ENCODE peak calls at places on chromosomes 16 and 17, in eight cellular contexts. T is neural progenitor cell, R is GM23248, J is hepatocyte, D is OCI-LY7, V is PC-3, O is GM23338, G is MM.1S. U is an unnamed sample.

GRCh38 chr17:47837401-47838039 is 3.6 kb downstream of the SCRN2 start:
- DNase-seq in T (no peak), R (peak; percentile 35), J (no peak), D (no peak), V (peak; percentile 21), O (no peak), G (no peak), U (no peak)

GRCh38 chr17:53032861-53033271 is 789.9 kb upstream of the KIF2B start:
- DNase-seq in T (peak; percentile 87), R (peak; percentile 2), J (peak; percentile 89), D (peak; percentile 34), V (peak; percentile 60), O (peak; percentile 93), G (peak; percentile 79), U (peak; percentile 4)

GRCh38 chr16:3065069-3065741 is at the start of gene IL32:
- DNase-seq in T (no peak), R (peak; percentile 80), J (peak; percentile 89), D (no peak), V (peak; percentile 32), O (no peak), G (no peak), U (no peak)

GRCh38 chr16:14219983-14220382 is 148.9 kb downstream of the MRTFB start:
- DNase-seq in T (no peak), R (no peak), J (no peak), D (no peak), V (no peak), O (peak; percentile 34), G (no peak), U (no peak)

GRCh38 chr17:72467841-72468653 is 347.2 kb downstream of the SOX9 start:
- DNase-seq in T (peak; percentile 64), R (peak; percentile 53), J (peak; percentile 77), D (no peak), V (no peak), O (peak; percentile 50), G (no peak), U (no peak)

GRCh38 chr17:82231562-82232321 is 2.9 kb downstream of the SLC16A3 start:
- DNase-seq in T (peak; percentile 76), R (peak; percentile 77), J (peak; percentile 88), D (no peak), V (peak; percentile 58), O (peak; percentile 84), G (no peak), U (no peak)

GRCh38 chr17:29617125-29617480 is 5.6 kb downstream of the CORO6 start:
- DNase-seq in T (peak; percentile 87), R (peak; percentile 51), J (peak; percentile 68), D (peak; percentile 91), V (peak; percentile 81), O (peak; percentile 95), G (peak; percentile 94), U (peak; percentile 67)

GRCh38 chr16:629289-630023 is 1.3 kb upstream of the WFIKKN1 start:
- DNase-seq in T (peak; percentile 91), R (no peak), J (no peak), D (no peak), V (no peak), O (no peak), G (no peak), U (no peak)

GRCh38 chr17:65294184-65294719 is 157.1 kb downstream of the RGS9 start:
- DNase-seq in T (peak; percentile 83), R (peak; percentile 83), J (peak; percentile 86), D (peak; percentile 67), V (peak; percentile 83), O (peak; percentile 86), G (peak; percentile 65), U (peak; percentile 72)

GRCh38 chr16:38941-39892 is 14.2 kb downstream of the POLR3K start:
- DNase-seq in T (no peak), R (no peak), J (peak; percentile 52), D (peak; percentile 86), V (peak; percentile 34), O (no peak), G (peak; percentile 96), U (no peak)

GRCh38 chr17:75588546-75589016 is 981 bp downstream of the MYO15B start:
- DNase-seq in T (no peak), R (no peak), J (no peak), D (no peak), V (no peak), O (peak; percentile 43), G (no peak), U (no peak)

GRCh38 chr17:75590314-75590761 is 2.7 kb downstream of the MYO15B start:
- DNase-seq in T (no peak), R (no peak), J (no peak), D (no peak), V (no peak), O (no peak), G (no peak), U (no peak)

GRCh38 chr17:75589017-75589918 is 1.7 kb downstream of the MYO15B start:
- DNase-seq in T (peak; percentile 99), R (peak; percentile 91), J (peak; percentile 97), D (peak; percentile 98), V (peak; percentile 94), O (peak; percentile 97), G (peak; percentile 82), U (peak; percentile 71)

GRCh38 chr17:75589919-75590303 is 2.3 kb downstream of the MYO15B start:
- DNase-seq in T (no peak), R (no peak), J (peak; percentile 12), D (no peak), V (no peak), O (no peak), G (no peak), U (no peak)

DNA sequence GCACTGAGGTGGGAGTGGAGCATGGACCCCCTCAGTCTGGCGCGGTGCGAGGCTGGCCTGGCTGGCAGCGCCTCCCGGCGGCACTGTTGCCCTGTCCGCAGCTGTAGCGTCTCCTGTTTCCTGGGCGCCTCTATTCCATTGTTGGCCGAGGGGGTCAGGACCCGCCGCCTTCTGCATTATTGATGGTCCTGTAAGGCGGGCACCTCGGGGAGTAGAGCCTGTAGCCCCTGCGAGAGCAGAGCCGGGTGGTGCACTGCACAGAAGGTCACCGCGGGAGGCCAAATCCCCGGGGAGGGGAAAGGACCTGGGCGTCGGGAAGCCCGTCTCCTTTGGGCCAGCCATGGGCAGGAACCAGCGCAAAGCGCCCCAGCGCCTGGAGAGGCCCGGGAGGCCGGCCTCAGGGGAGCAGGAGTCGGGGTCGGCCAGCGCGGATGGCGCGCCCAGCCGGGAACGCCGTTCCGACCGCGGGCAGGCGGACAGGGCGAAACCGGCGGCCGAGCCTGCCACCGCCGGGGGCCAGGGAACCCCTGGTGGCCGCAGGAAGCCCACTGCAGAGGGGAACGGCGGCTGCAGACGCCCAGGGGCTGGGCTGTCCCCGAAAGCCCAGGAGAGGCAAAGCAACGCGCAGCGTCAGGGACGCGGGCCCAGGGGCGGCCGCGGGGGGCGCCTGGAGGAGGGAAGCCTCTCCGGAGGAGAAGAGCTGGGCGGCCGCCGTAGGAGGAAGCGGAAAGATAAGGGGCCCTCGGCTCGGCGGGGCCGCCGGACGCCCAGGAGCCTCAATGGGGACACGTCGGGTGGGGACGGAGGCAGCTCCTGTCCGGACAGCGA is at the start of gene MYO15B:
- DNase-seq in T (peak; percentile 83), R (peak; percentile 32), J (peak; percentile 75), D (no peak), V (no peak), O (peak; percentile 79), G (no peak), U (no peak)
- TF ChIP-seq EZH2phosphoT487 in T (peak; percentile 65), R (peak; percentile 40), J (no peak), D (no peak), V (no peak), O (no peak), G (peak; percentile 70), U (no peak)

DNA sequence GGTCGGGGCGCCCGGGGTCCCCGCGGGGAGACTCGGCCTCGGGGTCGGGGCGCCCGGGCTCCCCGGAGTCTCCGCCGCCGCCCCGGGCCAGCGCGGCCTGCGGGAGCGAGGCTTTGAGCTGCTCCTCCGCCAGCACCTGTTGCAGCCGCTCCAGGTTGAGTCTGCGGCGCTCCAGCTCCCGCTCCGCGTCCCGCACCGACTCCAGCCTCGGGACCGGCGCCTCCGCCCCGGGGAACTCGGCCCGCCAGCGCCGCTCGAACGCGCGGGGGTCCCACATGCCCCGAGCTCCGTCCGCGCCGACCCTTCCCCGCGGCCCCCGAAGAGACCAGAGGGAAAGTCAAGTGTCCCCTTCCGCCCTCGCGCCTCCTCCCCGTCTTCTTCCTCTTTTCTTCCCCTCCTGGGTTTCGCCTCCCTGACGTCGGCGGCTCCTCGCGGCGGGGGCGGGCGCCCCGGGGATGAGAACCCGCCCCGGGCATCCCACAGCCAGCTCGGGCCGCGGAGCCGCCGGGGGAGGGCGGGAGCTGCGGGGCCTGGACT is 40.8 kb upstream of the BHLHA9 start:
- DNase-seq in T (peak; percentile 50), R (peak; percentile 69), J (peak; percentile 57), D (peak; percentile 85), V (no peak), O (peak; percentile 53), G (no peak), U (no peak)
- TF ChIP-seq EZH2phosphoT487 in T (peak; percentile 81), R (peak; percentile 7), J (no peak), D (no peak), V (no peak), O (no peak), G (no peak), U (no peak)

GRCh38 chr16:67268136-67268579 is 11.2 kb upstream of the PLEKHG4 start:
- DNase-seq in T (no peak), R (peak; percentile 93), J (peak; percentile 86), D (no peak), V (peak; percentile 54), O (no peak), G (no peak), U (peak; percentile 81)
- TF ChIP-seq EZH2phosphoT487 in T (no peak), R (no peak), J (no peak), D (no peak), V (no peak), O (no peak), G (no peak), U (no peak)

GRCh38 chr16:22425036-22425801 is 50.8 kb upstream of the CDR2 start:
- DNase-seq in T (no peak), R (peak; percentile 86), J (no peak), D (no peak), V (no peak), O (no peak), G (no peak), U (no peak)

GRCh38 chr16:22424161-22424937 is 49.9 kb upstream of the CDR2 start:
- DNase-seq in T (no peak), R (peak; percentile 85), J (no peak), D (no peak), V (no peak), O (no peak), G (no peak), U (no peak)

GRCh38 chr16:22427556-22427955 is 53.1 kb upstream of the CDR2 start:
- DNase-seq in T (no peak), R (no peak), J (no peak), D (no peak), V (no peak), O (no peak), G (no peak), U (no peak)

GRCh38 chr16:22425847-22426246 is 51.4 kb upstream of the CDR2 start:
- DNase-seq in T (no peak), R (no peak), J (no peak), D (no peak), V (no peak), O (peak; percentile 41), G (no peak), U (no peak)

DNA sequence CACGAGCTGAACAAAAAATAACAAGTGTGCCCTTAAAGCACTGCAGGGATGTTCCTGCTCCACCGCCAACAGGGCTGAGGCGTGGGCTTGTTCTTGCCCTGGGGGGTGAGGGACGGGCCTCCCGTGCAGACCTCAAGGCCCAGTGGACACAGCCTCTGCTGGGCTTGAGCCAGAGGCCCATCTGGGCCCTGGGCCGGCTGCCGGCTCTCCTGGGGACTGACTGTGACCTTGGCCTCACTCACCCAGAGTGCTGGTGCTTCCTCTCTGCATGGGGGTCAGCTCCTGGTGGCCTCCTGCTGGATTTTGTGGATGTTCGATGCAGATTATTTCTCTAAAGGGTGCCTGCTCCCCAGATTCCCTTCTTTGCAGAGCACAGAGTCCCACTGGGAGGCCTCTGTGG is 54.2 kb upstream of the CDR2 start:
- DNase-seq in T (no peak), R (no peak), J (no peak), D (no peak), V (no peak), O (no peak), G (no peak), U (no peak)
- TF ChIP-seq EZH2phosphoT487 in T (no peak), R (no peak), J (no peak), D (no peak), V (no peak), O (no peak), G (no peak), U (no peak)

U was measured in HCT116.